ENCODE peak calls at places on chromosomes 1 and 21, in eight cellular contexts. K is heart left ventricle; Z is activated T-cell treated with anti-CD3 and anti-CD28 coated beads, Interleukin-2, amount 50 U/mL, for 72 hours; A is omental fat pad; Q is PC-3; X is right lobe of liver; B is left cardiac atrium; L is CD4-positive, alpha-beta T cell. O is an unnamed sample.

GRCh38 chr1:112267929-112268328 is 128.1 kb upstream of the CTTNBP2NL start:
- ATAC-seq in K (peak; percentile 38), Z (no peak), A (no peak), Q (no peak), X (peak; percentile 62), B (peak; percentile 75), L (no peak), O (no peak)

GRCh38 chr1:79364896-79365295 is 358.4 kb upstream of the ADGRL4 start:
- ATAC-seq in K (no peak), Z (no peak), A (no peak), Q (no peak), X (no peak), B (no peak), L (no peak), O (no peak)

GRCh38 chr1:156495401-156496140 is 5.0 kb downstream of the MEF2D start:
- ATAC-seq in K (no peak), Z (no peak), A (no peak), Q (no peak), X (peak; percentile 70), B (no peak), L (no peak), O (no peak)

GRCh38 chr1:89466307-89466925 is 58.2 kb upstream of the LRRC8B start:
- ATAC-seq in K (no peak), Z (no peak), A (no peak), Q (no peak), X (no peak), B (no peak), L (no peak), O (no peak)

GRCh38 chr1:167791281-167792209 is 69.8 kb downstream of the MPZL1 start:
- ATAC-seq in K (peak; percentile 33), Z (no peak), A (peak; percentile 84), Q (no peak), X (no peak), B (peak; percentile 68), L (no peak), O (peak; percentile 70)

GRCh38 chr1:95139039-95139438 is 21.9 kb downstream of the TLCD4 start:
- ATAC-seq in K (no peak), Z (no peak), A (no peak), Q (no peak), X (no peak), B (no peak), L (no peak), O (no peak)

GRCh38 chr1:186896211-186896610 is 67.5 kb downstream of the PLA2G4A start:
- ATAC-seq in K (no peak), Z (no peak), A (peak; percentile 77), Q (no peak), X (no peak), B (peak; percentile 59), L (no peak), O (peak; percentile 54)

GRCh38 chr1:219752645-219753044 is 139.7 kb upstream of the ZC3H11B start:
- ATAC-seq in K (peak; percentile 28), Z (no peak), A (no peak), Q (no peak), X (no peak), B (no peak), L (no peak), O (no peak)

GRCh38 chr1:240356568-240356967 is 255.4 kb downstream of the GREM2 start:
- ATAC-seq in K (no peak), Z (no peak), A (no peak), Q (no peak), X (no peak), B (no peak), L (no peak), O (no peak)

GRCh38 chr1:89259283-89259971 is 13.2 kb downstream of the GBP5 start:
- ATAC-seq in K (no peak), Z (peak; percentile 74), A (no peak), Q (no peak), X (no peak), B (peak; percentile 23), L (peak; percentile 61), O (no peak)

GRCh38 chr1:40519517-40519916 is 10.9 kb downstream of the EXO5 start:
- ATAC-seq in K (no peak), Z (no peak), A (no peak), Q (no peak), X (no peak), B (no peak), L (no peak), O (no peak)

GRCh38 chr1:153272186-153272585 is 12.7 kb downstream of the LORICRIN start:
- ATAC-seq in K (no peak), Z (no peak), A (no peak), Q (no peak), X (peak; percentile 47), B (no peak), L (no peak), O (peak; percentile 25)

GRCh38 chr1:34681481-34682451 is 73.1 kb upstream of the GJB5 start:
- ATAC-seq in K (no peak), Z (peak; percentile 53), A (no peak), Q (peak; percentile 79), X (peak; percentile 92), B (no peak), L (no peak), O (peak; percentile 57)

GRCh38 chr1:213723187-213723586 is 264.6 kb upstream of the PROX1 start:
- ATAC-seq in K (no peak), Z (no peak), A (no peak), Q (no peak), X (no peak), B (no peak), L (no peak), O (no peak)

GRCh38 chr1:8121261-8122159 is 95.4 kb upstream of the ERRFI1 start:
- ATAC-seq in K (no peak), Z (no peak), A (peak; percentile 83), Q (no peak), X (peak; percentile 73), B (peak; percentile 89), L (no peak), O (peak; percentile 72)

GRCh38 chr1:170213598-170213997 is 67.8 kb downstream of the NTMT2 start:
- ATAC-seq in K (peak; percentile 49), Z (no peak), A (no peak), Q (no peak), X (no peak), B (peak; percentile 77), L (no peak), O (no peak)

GRCh38 chr1:15680131-15680530 is 4.0 kb upstream of the PLEKHM2 start:
- ATAC-seq in K (no peak), Z (peak; percentile 18), A (no peak), Q (peak; percentile 16), X (no peak), B (no peak), L (no peak), O (peak; percentile 76)

GRCh38 chr1:82598816-82599215 is 798.1 kb downstream of the ADGRL2 start:
- ATAC-seq in K (no peak), Z (no peak), A (no peak), Q (no peak), X (no peak), B (no peak), L (no peak), O (no peak)

GRCh38 chr1:115165776-115166175 is 76.5 kb upstream of the TSPAN2 start:
- ATAC-seq in K (no peak), Z (no peak), A (no peak), Q (no peak), X (no peak), B (no peak), L (no peak), O (no peak)

GRCh38 chr1:186595969-186596368 is 84.3 kb downstream of the PTGS2 start:
- ATAC-seq in K (no peak), Z (no peak), A (no peak), Q (no peak), X (no peak), B (no peak), L (no peak), O (no peak)

GRCh38 chr1:10210841-10211804 is 753 bp downstream of the KIF1B start:
- ATAC-seq in K (peak; percentile 75), Z (no peak), A (peak; percentile 63), Q (peak; percentile 31), X (peak; percentile 69), B (peak; percentile 70), L (no peak), O (peak; percentile 57)

GRCh38 chr21:38314534-38314933 is 57.7 kb downstream of the KCNJ15 start:
- ATAC-seq in K (no peak), Z (no peak), A (no peak), Q (no peak), X (no peak), B (no peak), L (no peak), O (no peak)

GRCh38 chr1:214473392-214473791 is 78.0 kb downstream of the PTPN14 start:
- ATAC-seq in K (no peak), Z (no peak), A (no peak), Q (no peak), X (no peak), B (no peak), L (no peak), O (no peak)

GRCh38 chr1:184492543-184492942 is 105.7 kb downstream of the C1orf21 start:
- ATAC-seq in K (no peak), Z (no peak), A (no peak), Q (no peak), X (no peak), B (peak; percentile 31), L (no peak), O (no peak)

GRCh38 chr1:221712776-221713431 is 29.0 kb downstream of the DUSP10 start:
- ATAC-seq in K (no peak), Z (peak; percentile 70), A (no peak), Q (no peak), X (no peak), B (peak; percentile 83), L (peak; percentile 69), O (peak; percentile 59)

GRCh38 chr1:5692649-5693048 is 299.6 kb downstream of the NPHP4 start:
- ATAC-seq in K (no peak), Z (no peak), A (no peak), Q (no peak), X (no peak), B (no peak), L (no peak), O (no peak)

GRCh38 chr1:36533897-36534296 is 51.2 kb upstream of the CSF3R start:
- ATAC-seq in K (no peak), Z (no peak), A (no peak), Q (no peak), X (no peak), B (no peak), L (no peak), O (no peak)

GRCh38 chr1:19445417-19446342 is 39.7 kb downstream of the CAPZB start:
- ATAC-seq in K (no peak), Z (no peak), A (no peak), Q (peak; percentile 25), X (peak; percentile 96), B (no peak), L (peak; percentile 61), O (peak; percentile 26)

GRCh38 chr1:226108935-226109828 is 46.7 kb downstream of the H3-3A start:
- ATAC-seq in K (peak; percentile 49), Z (no peak), A (peak; percentile 21), Q (no peak), X (peak; percentile 43), B (peak; percentile 20), L (no peak), O (peak; percentile 20)

GRCh38 chr1:220770245-220770913 is 16.3 kb upstream of the MTARC1 start:
- ATAC-seq in K (no peak), Z (no peak), A (no peak), Q (no peak), X (no peak), B (no peak), L (no peak), O (peak; percentile 62)

GRCh38 chr1:91804546-91805023 is 81.4 kb downstream of the TGFBR3 start:
- ATAC-seq in K (no peak), Z (peak; percentile 73), A (no peak), Q (peak; percentile 85), X (no peak), B (no peak), L (peak; percentile 73), O (peak; percentile 73)

GRCh38 chr1:171654705-171655214 is 2.3 kb upstream of the MYOC start:
- ATAC-seq in K (peak; percentile 23), Z (no peak), A (no peak), Q (no peak), X (no peak), B (peak; percentile 13), L (no peak), O (no peak)

GRCh38 chr1:89610457-89610991 is 22.4 kb upstream of the LRRC8C start:
- ATAC-seq in K (no peak), Z (peak; percentile 39), A (no peak), Q (no peak), X (no peak), B (peak; percentile 27), L (peak; percentile 35), O (peak; percentile 11)

GRCh38 chr21:45440736-45441350 is 35.9 kb downstream of the COL18A1 start:
- ATAC-seq in K (no peak), Z (no peak), A (no peak), Q (no peak), X (peak; percentile 67), B (no peak), L (no peak), O (no peak)